ENCODE peak calls at places on chromosomes 7 and 10, in eight cellular contexts. N, O, L, V, E, Z, D and A are unnamed samples. For H3K4me1, the result is how much of the 10 kb centered on the place peaks cover.

GRCh38 chr7:30330134-30331111 is 46.0 kb downstream of the ZNRF2 start:
- DNase-seq in N (no peak), O (no peak), L (no peak), V (no peak), E (no peak), Z (peak), D (peak), A (no peak)

GRCh38 chr10:59432207-59432900 is 70.0 kb upstream of the FAM13C start:
- DNase-seq in N (no peak), O (no peak), L (no peak), V (no peak), E (no peak), Z (no peak), D (no peak), A (peak)

GRCh38 chr10:78937388-78937787 is 131.4 kb upstream of the ZMIZ1 start:
- DNase-seq in N (no peak), O (no peak), L (no peak), V (peak), E (no peak), Z (no peak), D (no peak), A (no peak)

GRCh38 chr7:49500741-49501140 is 272.7 kb upstream of the VWC2 start:
- DNase-seq in N (no peak), O (no peak), L (no peak), V (no peak), E (no peak), Z (no peak), D (no peak), A (no peak)

GRCh38 chr7:40922316-40922670 is 780.6 kb downstream of the INHBA start:
- DNase-seq in N (no peak), O (no peak), L (no peak), V (no peak), E (no peak), Z (no peak), D (no peak), A (peak)

GRCh38 chr7:7709263-7709662 is 9.1 kb downstream of the RPA3 start:
- DNase-seq in N (no peak), O (peak), L (no peak), V (no peak), E (peak), Z (no peak), D (no peak), A (no peak)

GRCh38 chr10:2985729-2986232 is 81.6 kb upstream of the PFKP start:
- DNase-seq in N (no peak), O (peak), L (no peak), V (peak), E (no peak), Z (no peak), D (no peak), A (peak)

GRCh38 chr10:13087986-13088618 is 11.9 kb upstream of the OPTN start:
- DNase-seq in N (no peak), O (no peak), L (no peak), V (no peak), E (no peak), Z (no peak), D (no peak), A (peak)

GRCh38 chr7:31707089-31707488 is 20.1 kb downstream of the PPP1R17 start:
- DNase-seq in N (no peak), O (no peak), L (no peak), V (no peak), E (no peak), Z (no peak), D (no peak), A (no peak)

GRCh38 chr7:2249744-2250323 is 7.8 kb downstream of the NUDT1 start:
- DNase-seq in N (no peak), O (no peak), L (no peak), V (no peak), E (no peak), Z (no peak), D (no peak), A (no peak)
- H3K4me1 ChIP-seq in N (under half), O (under half), L (under half), V (under half), E (under half), Z (under half), D (under half), A (under half)

DNA sequence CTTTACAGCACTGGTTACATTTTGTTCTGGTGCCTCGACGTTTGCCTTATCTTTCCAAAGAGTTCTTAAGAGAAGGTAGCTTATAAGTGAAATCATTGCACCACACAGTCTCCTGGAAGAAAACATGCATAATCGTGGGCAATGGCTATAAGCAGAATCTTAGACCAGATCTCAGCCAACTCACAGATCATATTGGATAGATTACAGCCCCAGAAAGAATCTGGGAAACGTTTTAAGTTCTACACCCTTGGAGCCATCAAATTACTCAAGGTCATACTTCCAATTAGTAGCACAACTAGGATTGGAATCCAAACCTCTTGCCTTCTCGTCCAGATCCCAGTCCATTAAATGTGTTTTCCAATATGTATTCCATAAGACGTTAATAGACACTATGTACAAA is 8.8 kb upstream of the PDCD4 start:
- DNase-seq in N (no peak), O (no peak), L (no peak), V (no peak), E (no peak), Z (no peak), D (no peak), A (no peak)
- H3K4me1 ChIP-seq in N (under half), O (under half), L (half or more), V (half or more), E (under half), Z (half or more), D (half or more), A (under half)

GRCh38 chr10:97514344-97514743 is 15.6 kb downstream of the UBTD1 start:
- DNase-seq in N (no peak), O (no peak), L (no peak), V (no peak), E (peak), Z (no peak), D (no peak), A (no peak)
- H3K4me1 ChIP-seq in N (under half), O (under half), L (under half), V (under half), E (under half), Z (under half), D (under half), A (under half)

GRCh38 chr7:70570029-70570428 is 561.9 kb upstream of the GALNT17 start:
- DNase-seq in N (no peak), O (no peak), L (no peak), V (no peak), E (no peak), Z (no peak), D (no peak), A (no peak)

GRCh38 chr7:70569335-70569819 is 562.6 kb upstream of the GALNT17 start:
- DNase-seq in N (no peak), O (no peak), L (no peak), V (no peak), E (peak), Z (no peak), D (no peak), A (no peak)

GRCh38 chr7:70571403-70571911 is 560.5 kb upstream of the GALNT17 start:
- DNase-seq in N (no peak), O (no peak), L (no peak), V (no peak), E (no peak), Z (no peak), D (no peak), A (no peak)

GRCh38 chr7:70571986-70572385 is 560.0 kb upstream of the GALNT17 start:
- DNase-seq in N (no peak), O (no peak), L (no peak), V (no peak), E (no peak), Z (no peak), D (no peak), A (no peak)

DNA sequence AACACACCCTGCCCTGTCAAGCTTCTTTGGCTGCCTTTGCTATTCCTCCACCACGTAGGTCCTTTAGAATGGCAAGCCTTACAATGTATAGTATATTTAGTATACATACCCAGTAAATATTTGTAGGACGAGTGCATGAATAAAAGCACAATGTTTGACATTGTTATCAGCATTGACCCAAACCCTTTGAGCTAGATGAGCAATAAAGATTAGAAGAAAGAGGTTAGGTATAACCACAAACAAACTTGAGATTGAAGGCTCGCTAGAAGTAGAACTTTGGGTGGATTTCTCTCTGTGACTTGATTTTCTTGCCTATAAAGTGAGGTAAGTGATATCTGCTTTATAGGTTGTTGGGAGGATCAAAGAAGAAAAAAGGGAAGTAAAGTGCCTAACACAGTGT is 561.0 kb upstream of the GALNT17 start:
- DNase-seq in N (no peak), O (no peak), L (no peak), V (no peak), E (no peak), Z (no peak), D (no peak), A (no peak)
- H3K4me1 ChIP-seq in N (under half), O (under half), L (under half), V (under half), E (under half), Z (under half), D (under half), A (under half)

DNA sequence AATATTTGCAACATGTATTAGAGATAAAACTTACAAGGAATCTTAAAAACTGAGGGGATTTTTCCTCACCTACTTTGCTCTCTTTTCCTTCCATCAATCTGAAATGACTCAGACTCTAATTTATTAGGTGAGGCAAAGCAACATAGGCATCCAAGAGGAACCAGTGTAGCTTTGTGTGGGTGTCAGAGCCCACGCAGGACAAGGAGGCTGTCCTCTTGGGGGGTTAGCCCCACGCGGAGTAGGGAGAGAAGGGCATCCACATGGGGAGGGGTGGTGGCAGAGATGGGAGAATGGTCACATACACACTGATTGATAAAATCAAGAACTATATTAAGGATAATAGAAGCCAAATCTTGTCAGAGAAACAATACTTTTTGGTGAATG is 33.8 kb upstream of the ARMS2 start:
- DNase-seq in N (no peak), O (no peak), L (no peak), V (no peak), E (no peak), Z (no peak), D (no peak), A (no peak)
- H3K4me1 ChIP-seq in N (under half), O (under half), L (half or more), V (under half), E (under half), Z (under half), D (half or more), A (under half)

GRCh38 chr7:128361463-128362441 is at the start of gene PRRT4:
- DNase-seq in N (peak), O (no peak), L (no peak), V (peak), E (peak), Z (peak), D (peak), A (no peak)
- H3K4me1 ChIP-seq in N (under half), O (under half), L (under half), V (under half), E (under half), Z (under half), D (under half), A (under half)

DNA sequence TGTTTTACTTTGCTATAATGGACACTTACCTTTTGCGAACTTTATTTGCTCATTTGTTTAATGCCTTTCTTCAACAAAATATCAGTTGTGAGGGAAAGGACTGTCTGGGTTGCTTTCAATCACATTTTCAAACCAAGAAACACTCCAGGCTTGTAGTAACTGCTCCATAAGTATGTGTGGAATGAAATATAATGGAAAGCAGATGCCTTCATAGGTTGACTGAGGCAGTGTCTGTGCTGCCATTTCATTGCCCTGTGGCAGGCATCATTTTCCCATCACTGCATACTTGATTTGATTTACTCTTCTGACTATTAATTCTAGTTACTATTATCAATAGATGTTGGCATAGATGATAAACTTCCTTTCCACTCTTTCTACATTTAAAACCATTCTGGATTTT is 762.3 kb downstream of the CNTNAP2 start:
- DNase-seq in N (no peak), O (no peak), L (no peak), V (no peak), E (no peak), Z (no peak), D (no peak), A (no peak)
- H3K4me1 ChIP-seq in N (under half), O (under half), L (under half), V (under half), E (under half), Z (under half), D (under half), A (under half)

DNA sequence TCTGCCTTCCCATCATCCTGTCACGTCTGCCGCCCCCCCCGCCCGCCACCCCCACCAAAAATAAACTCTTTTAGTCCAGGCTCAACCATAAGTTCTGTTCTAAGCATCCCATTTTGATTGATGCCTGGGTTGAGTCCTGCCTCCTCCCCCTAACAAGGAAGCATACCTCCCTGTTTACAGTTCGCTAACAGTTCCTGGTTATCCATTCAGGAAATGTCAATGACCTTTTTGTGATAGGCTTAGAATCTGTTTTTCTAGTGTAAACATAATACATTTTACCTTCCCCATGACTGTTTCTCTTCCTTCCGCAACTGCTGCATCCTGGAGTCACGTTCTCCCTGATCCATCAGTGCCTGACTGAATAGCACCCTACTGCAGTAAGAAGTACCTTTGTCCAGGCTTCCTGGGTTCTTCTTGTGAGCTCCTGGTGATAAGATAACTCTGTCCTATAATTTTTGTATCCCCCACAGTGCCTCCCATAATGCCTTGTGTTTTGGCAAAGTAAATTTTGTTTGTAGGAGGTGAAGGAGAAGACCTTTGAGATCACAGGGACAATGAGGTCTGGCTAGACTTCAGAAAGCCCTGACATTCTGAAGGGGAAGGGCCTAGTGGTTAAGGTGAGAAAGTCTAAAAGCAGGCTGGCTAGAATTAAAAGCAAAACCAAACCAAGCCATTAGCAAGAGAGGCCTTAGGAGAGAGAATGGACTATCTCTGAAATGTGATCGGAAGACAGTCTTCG is 7.3 kb downstream of the AGFG2 start:
- DNase-seq in N (peak), O (no peak), L (no peak), V (no peak), E (no peak), Z (no peak), D (peak), A (no peak)
- H3K4me1 ChIP-seq in N (under half), O (under half), L (half or more), V (half or more), E (under half), Z (under half), D (half or more), A (under half)

DNA sequence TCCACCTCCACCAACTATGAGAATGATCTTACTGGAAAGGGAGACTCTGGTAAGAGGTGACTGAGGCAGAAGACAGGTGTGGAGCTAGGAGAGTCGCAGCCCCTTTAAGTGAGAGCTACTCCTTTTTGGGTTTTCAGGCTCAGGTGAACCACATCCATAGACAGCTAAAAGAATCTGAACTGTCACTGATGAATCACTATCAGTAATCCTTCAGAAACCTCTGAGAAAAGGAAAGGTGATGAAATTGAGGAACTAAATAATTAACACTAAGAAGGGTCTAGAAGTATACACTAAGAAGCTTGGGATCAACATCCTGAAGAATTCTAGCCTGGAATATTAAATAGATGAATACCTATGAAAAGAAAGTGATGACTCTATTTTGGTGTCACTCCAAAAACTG is 83.0 kb downstream of the SORBS1 start:
- DNase-seq in N (no peak), O (no peak), L (no peak), V (no peak), E (no peak), Z (no peak), D (no peak), A (no peak)
- H3K4me1 ChIP-seq in N (under half), O (under half), L (under half), V (under half), E (half or more), Z (under half), D (under half), A (under half)

GRCh38 chr7:137003606-137004005 is 135.2 kb downstream of the CHRM2 start:
- DNase-seq in N (no peak), O (no peak), L (no peak), V (no peak), E (no peak), Z (no peak), D (no peak), A (no peak)
- H3K4me1 ChIP-seq in N (under half), O (under half), L (under half), V (under half), E (under half), Z (under half), D (under half), A (under half)